ENCODE peak calls at places on chromosomes 4 and X, in four cellular contexts. W, X, O and I are unnamed samples.

GRCh38 chrX:20046270-20046669 is 55.4 kb upstream of the BCLAF3 start:
- DNase-seq in W (no peak), O (no peak), X (no peak), I (no peak)

GRCh38 chr4:83389037-83389755 is 54.5 kb upstream of the HPSE start:
- DNase-seq in X (no peak), O (no peak), W (no peak), I (no peak)

GRCh38 chr4:64158648-64159326 is 250.5 kb downstream of the TECRL start:
- DNase-seq in X (peak; percentile 22), W (peak; percentile 10), O (peak; percentile 59), I (peak; percentile 28)

GRCh38 chrX:154799554-154800348 is 5.5 kb downstream of the MPP1 start:
- DNase-seq in O (peak; percentile 90), X (peak; percentile 35), W (peak; percentile 73), I (no peak)

GRCh38 chr4:16745009-16745408 is 153.4 kb downstream of the LDB2 start:
- DNase-seq in X (peak; percentile 89), W (no peak), O (no peak), I (no peak)

GRCh38 chr4:16194199-16194598 is 32.1 kb downstream of the TAPT1 start:
- DNase-seq in W (no peak), O (no peak), X (peak; percentile 16), I (no peak)

GRCh38 chr4:83083925-83084475 is 30.5 kb downstream of the PLAC8 start:
- DNase-seq in O (no peak), X (no peak), W (no peak), I (no peak)

GRCh38 chrX:43860646-43861370 is 21.4 kb downstream of the MAOB start:
- DNase-seq in O (peak; percentile 81), X (peak; percentile 1), W (peak; percentile 12), I (peak; percentile 20)

GRCh38 chr4:108885211-108885610 is 122.4 kb upstream of the ETNPPL start:
- DNase-seq in O (no peak), X (peak; percentile 58), W (no peak), I (no peak)

GRCh38 chr4:8376361-8377102 is 64.0 kb downstream of the ACOX3 start:
- DNase-seq in X (no peak), W (no peak), O (no peak), I (peak; percentile 58)

GRCh38 chr4:165347647-165348569 is 20.4 kb downstream of the MSMO1 start:
- DNase-seq in X (no peak), O (no peak), W (no peak), I (no peak)

GRCh38 chr4:74663631-74664030 is 130.7 kb downstream of the BTC start:
- DNase-seq in W (no peak), X (no peak), O (no peak), I (no peak)

GRCh38 chr4:65943076-65943475 is 272.8 kb upstream of the EPHA5 start:
- DNase-seq in O (peak; percentile 63), W (peak; percentile 2), X (no peak), I (no peak)

GRCh38 chr4:40721730-40722171 is 28.0 kb upstream of the NSUN7 start:
- DNase-seq in W (no peak), O (peak; percentile 4), X (peak; percentile 58), I (no peak)

GRCh38 chrX:10360121-10360520 is 203.3 kb downstream of the CLCN4 start:
- DNase-seq in W (no peak), X (peak; percentile 6), O (no peak), I (peak; percentile 39)

GRCh38 chr4:1449833-1450741 is 43.8 kb upstream of the NKX1-1 start:
- DNase-seq in O (no peak), W (no peak), X (no peak), I (peak; percentile 29)

GRCh38 chr4:181143241-181143854 is 1099.9 kb upstream of the TENM3 start:
- DNase-seq in X (peak; percentile 72), O (peak; percentile 59), W (peak; percentile 10), I (peak; percentile 41)

GRCh38 chr4:186137193-186137792 is 32.8 kb downstream of the FAM149A start:
- DNase-seq in X (peak; percentile 27), O (no peak), W (peak; percentile 11), I (peak; percentile 55)

GRCh38 chrX:63503541-63503940 is 152.4 kb upstream of the SPIN4 start:
- DNase-seq in X (peak; percentile 20), W (no peak), O (no peak), I (no peak)

GRCh38 chrX:15441464-15441863 is 51.7 kb downstream of the PIR start:
- DNase-seq in X (no peak), O (no peak), W (no peak), I (no peak)

GRCh38 chr4:158532556-158533231 is 11.0 kb downstream of the RXFP1 start:
- DNase-seq in O (no peak), W (no peak), X (no peak), I (no peak)

GRCh38 chr4:184473515-184474260 is 662 bp downstream of the IRF2 start:
- DNase-seq in O (no peak), X (peak; percentile 32), W (peak; percentile 24), I (peak; percentile 71)

GRCh38 chr4:100933628-100934027 is 413.7 kb downstream of the PPP3CA start:
- DNase-seq in W (no peak), X (peak; percentile 11), O (no peak), I (no peak)

GRCh38 chrX:41692162-41692749 is 3.5 kb downstream of the GPR34 start:
- DNase-seq in W (no peak), X (peak; percentile 11), O (no peak), I (no peak)

GRCh38 chrX:47169726-47170515 is 23.7 kb upstream of the UBA1 start:
- DNase-seq in X (peak; percentile 54), W (no peak), O (no peak), I (peak; percentile 14)

GRCh38 chr4:337932-338758 is 531 bp downstream of the ZNF141 start:
- DNase-seq in O (no peak), W (peak; percentile 3), X (peak; percentile 36), I (no peak)

GRCh38 chr4:89752932-89753598 is 83.9 kb downstream of the SNCA start:
- DNase-seq in O (no peak), X (peak; percentile 92), W (no peak), I (peak; percentile 33)

GRCh38 chr4:100907465-100908454 is 389.9 kb upstream of the EMCN start:
- DNase-seq in W (no peak), O (peak; percentile 7), X (peak; percentile 5), I (no peak)

GRCh38 chr4:17072483-17072882 is 174.0 kb upstream of the LDB2 start:
- DNase-seq in O (no peak), W (no peak), X (peak; percentile 42), I (no peak)

GRCh38 chr4:64539234-64539849 is 130.1 kb upstream of the TECRL start:
- DNase-seq in O (peak; percentile 55), W (peak; percentile 15), X (peak; percentile 49), I (peak; percentile 50)

GRCh38 chr4:72604324-72604723 is 35.3 kb upstream of the ADAMTS3 start:
- DNase-seq in X (no peak), O (no peak), W (no peak), I (no peak)

GRCh38 chr4:56261027-56261426 is 126.3 kb downstream of the AASDH start:
- DNase-seq in O (no peak), W (no peak), X (no peak), I (no peak)

GRCh38 chr4:1385373-1386340 is 20.6 kb downstream of the NKX1-1 start:
- DNase-seq in W (no peak), O (no peak), X (no peak), I (no peak)

GRCh38 chrX:3295731-3296130 is 50.7 kb downstream of the MXRA5 start:
- DNase-seq in X (no peak), O (no peak), W (peak; percentile 14), I (peak; percentile 25)

GRCh38 chr4:2691952-2692435 is 64.1 kb downstream of the TNIP2 start:
- DNase-seq in O (no peak), W (no peak), X (no peak), I (no peak)

GRCh38 chr4:36824682-36825081 is 419.9 kb upstream of the NWD2 start:
- DNase-seq in X (no peak), O (no peak), W (no peak), I (no peak)

GRCh38 chr4:48974979-48975640 is 11.0 kb upstream of the CWH43 start:
- DNase-seq in W (no peak), X (no peak), O (no peak), I (no peak)
- TF ChIP-seq SMC3 in W (no peak), X (no peak), O (no peak), I (no peak)

GRCh38 chr4:113958766-113959540 is 20.5 kb downstream of the ARSJ start:
- DNase-seq in W (peak; percentile 14), O (peak; percentile 74), X (peak; percentile 97), I (no peak)
- TF ChIP-seq SMC3 in W (no peak), O (no peak), X (no peak), I (no peak)

GRCh38 chr4:145234086-145234694 is 53.8 kb upstream of the OTUD4 start:
- DNase-seq in X (peak; percentile 67), O (peak; percentile 61), W (peak; percentile 22), I (peak; percentile 65)
- TF ChIP-seq SMC3 in X (peak; percentile 84), O (peak; percentile 86), W (peak; percentile 70), I (peak; percentile 92)

GRCh38 chr4:123284166-123284565 is 112.4 kb upstream of the SPRY1 start:
- DNase-seq in X (no peak), W (no peak), O (no peak), I (peak; percentile 9)

GRCh38 chr4:123278755-123279154 is 117.8 kb upstream of the SPRY1 start:
- DNase-seq in W (no peak), X (peak; percentile 51), O (no peak), I (no peak)
- TF ChIP-seq SMC3 in W (no peak), X (no peak), O (no peak), I (no peak)

GRCh38 chr4:152678841-152679240 is 956 bp downstream of the TMEM154 start:
- DNase-seq in O (no peak), W (no peak), X (no peak), I (no peak)

GRCh38 chr4:152684007-152684406 is 4.2 kb upstream of the TMEM154 start:
- DNase-seq in O (no peak), W (no peak), X (no peak), I (no peak)

GRCh38 chr4:152682143-152682542 is 2.3 kb upstream of the TMEM154 start:
- DNase-seq in W (no peak), O (no peak), X (no peak), I (no peak)

GRCh38 chr4:152679414-152680281 is at the start of gene TMEM154:
- DNase-seq in O (no peak), W (no peak), X (peak; percentile 53), I (peak; percentile 78)

GRCh38 chr4:152680988-152681731 is 1.4 kb upstream of the TMEM154 start:
- DNase-seq in X (peak; percentile 59), O (no peak), W (peak; percentile 19), I (no peak)
- TF ChIP-seq SMC3 in X (no peak), O (no peak), W (no peak), I (no peak)

DNA sequence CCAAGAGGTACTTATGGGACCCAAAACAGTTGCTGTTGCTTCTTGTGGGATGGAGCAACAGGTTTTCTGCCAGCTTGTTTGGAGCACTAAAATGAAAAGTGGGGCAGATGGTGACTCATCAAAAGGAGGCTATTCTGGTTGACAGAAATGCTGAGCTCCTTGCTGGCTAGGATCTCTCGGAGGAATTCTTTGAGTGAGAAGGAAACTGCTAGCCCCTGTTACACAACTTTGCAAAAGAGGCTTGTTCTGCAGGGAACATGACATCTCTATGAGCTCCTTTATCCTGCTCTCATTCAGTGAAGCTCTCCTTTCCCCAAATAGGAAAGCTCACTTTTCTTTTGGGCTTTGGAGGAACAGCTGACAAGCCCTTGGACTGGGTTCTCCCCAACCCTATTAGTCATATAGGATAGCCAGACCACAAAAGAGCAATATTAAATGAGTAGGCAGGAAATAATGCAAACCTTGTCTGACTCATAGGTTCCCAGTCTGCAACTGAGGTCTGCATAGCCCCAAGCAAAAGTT is 108.3 kb downstream of the CDS1 start:
- DNase-seq in W (peak; percentile 40), O (no peak), X (peak; percentile 94), I (no peak)
- TF ChIP-seq SMC3 in W (no peak), O (no peak), X (no peak), I (no peak)

GRCh38 chr4:119041951-119042560 is 93.6 kb upstream of the MYOZ2 start:
- DNase-seq in O (peak; percentile 66), W (peak; percentile 56), X (peak; percentile 83), I (peak; percentile 63)
- TF ChIP-seq SMC3 in O (peak; percentile 83), W (peak; percentile 82), X (peak; percentile 76), I (peak; percentile 70)